ENCODE peak calls at places on chromosomes 6 and 20, in four cellular contexts. B is CD4-positive, alpha-beta T cell; P is fibroblast of the aortic adventitia; N is PC-3. S is an unnamed sample.

GRCh38 chr6:84227044-84227433 is 404 bp downstream of the CEP162 start:
- DNase-seq in B (no peak), P (peak), N (no peak), S (peak)

GRCh38 chr6:136846046-136846445 is 23.7 kb downstream of the PEX7 start:
- DNase-seq in B (no peak), P (peak), N (peak), S (peak)

GRCh38 chr6:30350519-30350918 is 5.6 kb downstream of the RPP21 start:
- DNase-seq in B (no peak), P (no peak), N (no peak), S (no peak)

GRCh38 chr20:1434571-1435336 is 31.9 kb downstream of the NSFL1C start:
- DNase-seq in B (peak), P (peak), N (peak), S (peak)

GRCh38 chr6:37776546-37776945 is 43.0 kb upstream of the ZFAND3 start:
- DNase-seq in B (no peak), P (no peak), N (no peak), S (no peak)

GRCh38 chr6:134117409-134117808 is 65.0 kb upstream of the SLC2A12 start:
- DNase-seq in B (no peak), P (no peak), N (no peak), S (peak)

GRCh38 chr20:61940976-61941720 is 124.5 kb downstream of the TAF4 start:
- DNase-seq in B (no peak), P (no peak), N (no peak), S (no peak)

GRCh38 chr6:73696990-73697651 is 1.1 kb downstream of the CD109 start:
- DNase-seq in B (no peak), P (no peak), N (peak), S (no peak)

GRCh38 chr20:14333734-14334133 is 3.7 kb downstream of the FLRT3 start:
- DNase-seq in B (no peak), P (no peak), N (no peak), S (no peak)

GRCh38 chr20:51417745-51418529 is 124.6 kb downstream of the NFATC2 start:
- DNase-seq in B (no peak), P (no peak), N (no peak), S (peak)

GRCh38 chr6:161204866-161205557 is 68.8 kb downstream of the AGPAT4 start:
- DNase-seq in B (no peak), P (no peak), N (no peak), S (no peak)

GRCh38 chr6:150534514-150534913 is 65.2 kb upstream of the PLEKHG1 start:
- DNase-seq in B (no peak), P (no peak), N (no peak), S (no peak)

GRCh38 chr20:16243470-16243869 is 329.8 kb downstream of the KIF16B start:
- DNase-seq in B (no peak), P (no peak), N (no peak), S (no peak)

GRCh38 chr6:131976545-131977061 is 25.4 kb upstream of the CCN2 start:
- DNase-seq in B (no peak), P (peak), N (peak), S (no peak)

GRCh38 chr6:34510299-34510698 is 44.4 kb downstream of the PACSIN1 start:
- DNase-seq in B (no peak), P (no peak), N (no peak), S (no peak)

GRCh38 chr20:14775778-14776177 is 438.4 kb upstream of the FLRT3 start:
- DNase-seq in B (no peak), P (peak), N (peak), S (no peak)

GRCh38 chr6:41967312-41968287 is 26.0 kb upstream of the CCND3 start:
- DNase-seq in B (no peak), P (peak), N (peak), S (no peak)

GRCh38 chr20:6583134-6583738 is 184.2 kb upstream of the BMP2 start:
- DNase-seq in B (no peak), P (peak), N (peak), S (no peak)

GRCh38 chr6:134802426-134803058 is 147.4 kb downstream of the ALDH8A1 start:
- DNase-seq in B (no peak), P (no peak), N (peak), S (no peak)

GRCh38 chr6:42410861-42411260 is 40.9 kb downstream of the TRERF1 start:
- DNase-seq in B (no peak), P (no peak), N (no peak), S (no peak)

GRCh38 chr6:140602431-140602836 is 1228.0 kb upstream of the CITED2 start:
- DNase-seq in B (no peak), P (no peak), N (no peak), S (no peak)

GRCh38 chr20:40966103-40966502 is 62.5 kb upstream of the TOP1 start:
- DNase-seq in B (no peak), P (no peak), N (peak), S (no peak)

GRCh38 chr6:144219056-144219685 is 66.0 kb upstream of the UTRN start:
- DNase-seq in B (no peak), P (peak), N (peak), S (no peak)

GRCh38 chr20:15842872-15843271 is 730.4 kb downstream of the KIF16B start:
- DNase-seq in B (no peak), P (no peak), N (peak), S (no peak)

GRCh38 chr6:166317261-166318212 is 9.3 kb upstream of the PRR18 start:
- DNase-seq in B (no peak), P (no peak), N (no peak), S (no peak)

GRCh38 chr6:16089232-16089843 is 39.5 kb upstream of the MYLIP start:
- DNase-seq in B (no peak), P (no peak), N (peak), S (no peak)

GRCh38 chr6:2630362-2630761 is 120.4 kb downstream of the MYLK4 start:
- DNase-seq in B (no peak), P (peak), N (peak), S (no peak)

GRCh38 chr6:141988954-141989705 is 143.6 kb upstream of the GJE1 start:
- DNase-seq in B (no peak), P (peak), N (peak), S (peak)

GRCh38 chr6:37725967-37726366 is 28.3 kb upstream of the MDGA1 start:
- DNase-seq in B (no peak), P (no peak), N (peak), S (no peak)

GRCh38 chr6:56802570-56802969 is 152.3 kb upstream of the BEND6 start:
- DNase-seq in B (no peak), P (peak), N (peak), S (no peak)

GRCh38 chr6:107082045-107082444 is 33.3 kb downstream of the BEND3 start:
- DNase-seq in B (no peak), P (no peak), N (no peak), S (no peak)

GRCh38 chr6:107079429-107079828 is 35.9 kb downstream of the BEND3 start:
- DNase-seq in B (no peak), P (no peak), N (no peak), S (no peak)

GRCh38 chr6:107083047-107083768 is 32.1 kb downstream of the BEND3 start:
- DNase-seq in B (no peak), P (no peak), N (no peak), S (no peak)

GRCh38 chr6:107077710-107078109 is 37.6 kb downstream of the BEND3 start:
- DNase-seq in B (no peak), P (no peak), N (no peak), S (no peak)

DNA sequence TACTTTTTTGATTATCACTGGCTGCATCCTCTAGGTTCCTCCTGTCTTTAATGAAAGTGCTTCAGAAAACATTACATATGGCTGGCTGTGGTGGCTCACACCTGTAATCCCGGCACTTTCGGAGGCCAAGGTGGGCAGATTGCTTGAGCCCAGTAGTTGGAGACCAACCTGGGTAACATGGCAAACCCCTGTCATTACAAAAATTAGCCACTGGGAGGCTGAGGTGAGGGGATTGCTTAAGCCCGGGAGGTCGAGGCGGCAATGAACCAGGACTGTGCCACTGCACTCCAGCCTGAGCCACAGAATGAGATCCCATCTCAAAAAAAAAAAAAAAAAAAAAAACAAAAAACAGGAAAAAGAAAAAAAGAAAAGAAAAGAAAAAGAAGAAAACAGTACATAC is 35.3 kb downstream of the BEND3 start:
- DNase-seq in B (no peak), P (no peak), N (peak), S (no peak)
- TF ChIP-seq CTCF in B (no peak), P (peak), N (no peak), S (peak)

GRCh38 chr6:40928302-40928701 is 110.7 kb downstream of the UNC5CL start:
- DNase-seq in B (no peak), P (no peak), N (no peak), S (no peak)

GRCh38 chr6:40931927-40932326 is 107.1 kb downstream of the UNC5CL start:
- DNase-seq in B (no peak), P (peak), N (peak), S (no peak)

GRCh38 chr6:40928738-40929137 is 110.3 kb downstream of the UNC5CL start:
- DNase-seq in B (no peak), P (no peak), N (no peak), S (no peak)

GRCh38 chr6:40930555-40930954 is 108.5 kb downstream of the UNC5CL start:
- DNase-seq in B (no peak), P (peak), N (no peak), S (peak)

DNA sequence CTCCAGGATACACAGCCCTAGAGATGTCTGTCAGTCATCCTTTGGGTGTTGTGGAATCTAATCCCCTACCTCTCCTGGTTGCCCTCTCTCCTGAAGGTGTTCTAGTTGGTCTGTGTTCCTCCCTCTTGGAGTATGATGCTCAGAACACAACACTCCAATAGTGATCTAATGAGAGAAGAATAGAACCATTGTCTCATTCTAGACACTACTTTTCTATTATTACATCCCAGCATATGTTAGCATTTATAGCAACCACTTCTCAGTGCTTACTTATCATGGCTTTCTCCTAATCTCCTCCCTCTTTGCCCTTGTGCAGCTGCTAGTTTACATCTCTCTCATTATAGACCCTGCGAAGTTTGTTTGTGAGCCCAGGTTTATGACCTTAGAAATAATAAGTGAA is 109.0 kb downstream of the UNC5CL start:
- DNase-seq in B (no peak), P (no peak), N (no peak), S (no peak)
- TF ChIP-seq CTCF in B (no peak), P (no peak), N (no peak), S (no peak)

GRCh38 chr6:33123732-33124524 is 48.1 kb downstream of the HLA-DPB1 start:
- DNase-seq in B (no peak), P (peak), N (peak), S (peak)
- TF ChIP-seq CTCF in B (peak), P (peak), N (peak), S (peak)

GRCh38 chr6:117267766-117268534 is 2.6 kb downstream of the VGLL2 start:
- DNase-seq in B (no peak), P (no peak), N (no peak), S (no peak)
- TF ChIP-seq CTCF in B (no peak), P (no peak), N (peak), S (no peak)

DNA sequence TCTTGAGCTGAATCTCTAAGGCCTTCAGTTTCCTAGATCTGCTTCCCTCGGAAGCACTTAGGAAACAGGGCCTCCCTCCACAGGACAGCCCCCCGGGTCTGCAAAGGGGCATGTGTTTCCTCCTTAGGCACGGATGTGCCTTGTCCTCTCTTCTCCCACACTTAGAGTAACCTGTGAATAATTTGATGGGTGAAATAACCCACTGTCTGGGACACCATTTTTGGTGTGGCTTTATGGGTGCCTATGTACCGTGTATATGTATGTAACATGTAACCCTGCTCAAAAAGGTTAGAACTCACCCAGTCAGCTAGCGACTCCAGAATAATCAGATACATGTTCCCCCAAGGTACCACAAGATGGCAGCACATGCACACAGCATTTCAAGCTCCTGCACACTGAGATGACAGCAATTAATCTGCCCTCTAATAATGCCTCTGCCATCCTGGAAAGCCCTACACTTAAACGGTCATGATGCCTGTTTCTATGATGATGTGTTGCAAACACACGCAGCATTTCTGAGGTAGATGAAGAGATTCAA is 212.0 kb upstream of the PROKR2 start:
- DNase-seq in B (peak), P (peak), N (peak), S (peak)
- TF ChIP-seq CTCF in B (peak), P (peak), N (peak), S (peak)

DNA sequence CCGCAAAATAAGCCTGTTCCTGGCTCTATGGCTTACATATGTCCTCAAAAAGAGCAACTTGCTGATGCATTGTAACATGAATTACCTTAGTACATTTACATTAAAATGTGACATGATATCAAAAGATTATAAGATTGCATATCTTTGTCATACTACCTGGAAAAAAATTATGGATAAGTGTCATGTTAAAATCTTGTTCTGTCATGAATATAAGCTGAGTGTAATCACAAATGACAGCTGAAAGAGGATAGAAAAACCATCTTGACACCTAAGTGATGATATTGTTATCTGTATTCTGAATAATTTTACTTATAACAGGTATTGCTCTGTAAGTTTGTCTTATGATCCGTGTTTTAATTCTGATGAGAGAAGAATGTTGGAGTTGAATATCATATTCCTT is 503.0 kb upstream of the RNF217 start:
- DNase-seq in B (no peak), P (no peak), N (no peak), S (no peak)
- TF ChIP-seq CTCF in B (no peak), P (no peak), N (no peak), S (no peak)

GRCh38 chr20:57426156-57426769 is 35.1 kb downstream of the RBM38 start:
- DNase-seq in B (no peak), P (no peak), N (no peak), S (no peak)
- TF ChIP-seq CTCF in B (no peak), P (no peak), N (no peak), S (no peak)